ENCODE peak calls at places on chromosomes 13 and 19, in eight cellular contexts. One of them, this sample, is unnamed. For H3K4me1, the result is how much of the 10 kb centered on the place peaks cover.

GRCh38 chr13:77737583-77738200 is 40.2 kb downstream of the SLAIN1 start:
- DNase-seq in PC-3: no peak
- DNase-seq in endodermal cell: no peak
- DNase-seq in mucosa of descending colon: no peak
- DNase-seq in breast epithelium: no peak
- DNase-seq in fibroblast of lung: no peak
- DNase-seq in right atrium auricular region: no peak
- DNase-seq in CD4-positive, alpha-beta memory T cell: no peak
- DNase-seq in this sample: no peak

GRCh38 chr19:16598848-16599247 is 26.6 kb upstream of the SLC35E1 start:
- DNase-seq in right atrium auricular region: no peak
- DNase-seq in endodermal cell: no peak
- DNase-seq in PC-3: no peak
- DNase-seq in breast epithelium: no peak
- DNase-seq in CD4-positive, alpha-beta memory T cell: no peak
- DNase-seq in fibroblast of lung: no peak
- DNase-seq in mucosa of descending colon: no peak
- DNase-seq in this sample: no peak

GRCh38 chr13:92896842-92897241 is 329.8 kb upstream of the GPC6 start:
- DNase-seq in mucosa of descending colon: no peak
- DNase-seq in PC-3: peak
- DNase-seq in endodermal cell: peak
- DNase-seq in fibroblast of lung: peak
- DNase-seq in breast epithelium: no peak
- DNase-seq in right atrium auricular region: no peak
- DNase-seq in CD4-positive, alpha-beta memory T cell: no peak
- DNase-seq in this sample: peak

GRCh38 chr19:11299946-11300810 is 4.2 kb downstream of the TSPAN16 start:
- DNase-seq in PC-3: no peak
- DNase-seq in mucosa of descending colon: no peak
- DNase-seq in right atrium auricular region: no peak
- DNase-seq in breast epithelium: no peak
- DNase-seq in fibroblast of lung: no peak
- DNase-seq in endodermal cell: no peak
- DNase-seq in CD4-positive, alpha-beta memory T cell: no peak
- DNase-seq in this sample: no peak

GRCh38 chr13:66362485-66362884 is 867.7 kb downstream of the PCDH9 start:
- DNase-seq in fibroblast of lung: no peak
- DNase-seq in mucosa of descending colon: no peak
- DNase-seq in PC-3: no peak
- DNase-seq in breast epithelium: no peak
- DNase-seq in right atrium auricular region: no peak
- DNase-seq in CD4-positive, alpha-beta memory T cell: no peak
- DNase-seq in endodermal cell: no peak
- DNase-seq in this sample: no peak

GRCh38 chr13:101773062-101773461 is 320.6 kb downstream of the ITGBL1 start:
- DNase-seq in CD4-positive, alpha-beta memory T cell: no peak
- DNase-seq in breast epithelium: no peak
- DNase-seq in endodermal cell: no peak
- DNase-seq in PC-3: no peak
- DNase-seq in mucosa of descending colon: no peak
- DNase-seq in right atrium auricular region: no peak
- DNase-seq in fibroblast of lung: no peak
- DNase-seq in this sample: no peak

GRCh38 chr13:110234532-110234931 is 72.4 kb downstream of the COL4A1 start:
- DNase-seq in endodermal cell: no peak
- DNase-seq in breast epithelium: no peak
- DNase-seq in CD4-positive, alpha-beta memory T cell: no peak
- DNase-seq in right atrium auricular region: no peak
- DNase-seq in PC-3: no peak
- DNase-seq in fibroblast of lung: no peak
- DNase-seq in mucosa of descending colon: no peak
- DNase-seq in this sample: no peak

GRCh38 chr13:50631041-50631440 is 212.5 kb downstream of the DLEU7 start:
- DNase-seq in mucosa of descending colon: no peak
- DNase-seq in CD4-positive, alpha-beta memory T cell: no peak
- DNase-seq in breast epithelium: no peak
- DNase-seq in endodermal cell: no peak
- DNase-seq in right atrium auricular region: no peak
- DNase-seq in PC-3: no peak
- DNase-seq in fibroblast of lung: no peak
- DNase-seq in this sample: no peak

GRCh38 chr19:46598372-46598917 is 2.7 kb upstream of the CALM3 start:
- DNase-seq in fibroblast of lung: no peak
- DNase-seq in mucosa of descending colon: no peak
- DNase-seq in PC-3: no peak
- DNase-seq in right atrium auricular region: no peak
- DNase-seq in CD4-positive, alpha-beta memory T cell: no peak
- DNase-seq in breast epithelium: no peak
- DNase-seq in endodermal cell: no peak
- DNase-seq in this sample: no peak

GRCh38 chr19:1437609-1438008 is 587 bp upstream of the RPS15 start:
- DNase-seq in CD4-positive, alpha-beta memory T cell: no peak
- DNase-seq in endodermal cell: no peak
- DNase-seq in mucosa of descending colon: no peak
- DNase-seq in fibroblast of lung: no peak
- DNase-seq in breast epithelium: no peak
- DNase-seq in right atrium auricular region: no peak
- DNase-seq in PC-3: no peak
- DNase-seq in this sample: no peak

GRCh38 chr13:33034897-33035296 is 18.7 kb downstream of the KL start:
- DNase-seq in fibroblast of lung: peak
- DNase-seq in PC-3: no peak
- DNase-seq in breast epithelium: no peak
- DNase-seq in CD4-positive, alpha-beta memory T cell: no peak
- DNase-seq in right atrium auricular region: no peak
- DNase-seq in mucosa of descending colon: no peak
- DNase-seq in endodermal cell: no peak
- DNase-seq in this sample: no peak

GRCh38 chr19:48900477-48901452 is 653 bp downstream of the NUCB1 start:
- DNase-seq in CD4-positive, alpha-beta memory T cell: peak
- DNase-seq in breast epithelium: no peak
- DNase-seq in fibroblast of lung: peak
- DNase-seq in right atrium auricular region: no peak
- DNase-seq in mucosa of descending colon: no peak
- DNase-seq in PC-3: peak
- DNase-seq in endodermal cell: peak
- DNase-seq in this sample: no peak

GRCh38 chr19:57406516-57407123 is 4.3 kb upstream of the ZNF17 start:
- DNase-seq in right atrium auricular region: no peak
- DNase-seq in mucosa of descending colon: peak
- DNase-seq in CD4-positive, alpha-beta memory T cell: peak
- DNase-seq in breast epithelium: peak
- DNase-seq in fibroblast of lung: peak
- DNase-seq in endodermal cell: peak
- DNase-seq in PC-3: peak
- DNase-seq in this sample: peak

GRCh38 chr13:63435668-63436275 is 2020.1 kb upstream of the PCDH20 start:
- DNase-seq in right atrium auricular region: no peak
- DNase-seq in fibroblast of lung: peak
- DNase-seq in mucosa of descending colon: no peak
- DNase-seq in PC-3: peak
- DNase-seq in breast epithelium: no peak
- DNase-seq in CD4-positive, alpha-beta memory T cell: no peak
- DNase-seq in endodermal cell: no peak
- DNase-seq in this sample: no peak

GRCh38 chr13:90416519-90416918 is 931.0 kb upstream of the MIR17HG start:
- DNase-seq in CD4-positive, alpha-beta memory T cell: no peak
- DNase-seq in fibroblast of lung: peak
- DNase-seq in endodermal cell: peak
- DNase-seq in breast epithelium: no peak
- DNase-seq in mucosa of descending colon: no peak
- DNase-seq in right atrium auricular region: no peak
- DNase-seq in PC-3: peak
- DNase-seq in this sample: no peak

GRCh38 chr13:59318320-59318930 is 845.3 kb downstream of the DIAPH3 start:
- DNase-seq in mucosa of descending colon: peak
- DNase-seq in endodermal cell: peak
- DNase-seq in right atrium auricular region: peak
- DNase-seq in CD4-positive, alpha-beta memory T cell: no peak
- DNase-seq in fibroblast of lung: peak
- DNase-seq in breast epithelium: peak
- DNase-seq in PC-3: peak
- DNase-seq in this sample: peak

GRCh38 chr19:5691205-5691929 is 1.3 kb downstream of the RPL36 start:
- DNase-seq in mucosa of descending colon: peak
- DNase-seq in fibroblast of lung: peak
- DNase-seq in endodermal cell: peak
- DNase-seq in PC-3: peak
- DNase-seq in right atrium auricular region: peak
- DNase-seq in breast epithelium: peak
- DNase-seq in CD4-positive, alpha-beta memory T cell: peak
- DNase-seq in this sample: no peak

GRCh38 chr13:79108914-79109643 is 297.0 kb downstream of the RBM26 start:
- DNase-seq in fibroblast of lung: no peak
- DNase-seq in breast epithelium: no peak
- DNase-seq in PC-3: no peak
- DNase-seq in endodermal cell: no peak
- DNase-seq in right atrium auricular region: no peak
- DNase-seq in CD4-positive, alpha-beta memory T cell: no peak
- DNase-seq in mucosa of descending colon: no peak
- DNase-seq in this sample: no peak

GRCh38 chr13:95540848-95541247 is 11.7 kb upstream of the CLDN10 start:
- DNase-seq in CD4-positive, alpha-beta memory T cell: no peak
- DNase-seq in mucosa of descending colon: no peak
- DNase-seq in breast epithelium: no peak
- DNase-seq in PC-3: no peak
- DNase-seq in endodermal cell: no peak
- DNase-seq in right atrium auricular region: no peak
- DNase-seq in fibroblast of lung: no peak
- DNase-seq in this sample: no peak

GRCh38 chr19:10292206-10292788 is 2.5 kb downstream of the ICAM5 start:
- DNase-seq in endodermal cell: peak
- DNase-seq in right atrium auricular region: no peak
- DNase-seq in mucosa of descending colon: peak
- DNase-seq in CD4-positive, alpha-beta memory T cell: peak
- DNase-seq in fibroblast of lung: peak
- DNase-seq in PC-3: peak
- DNase-seq in breast epithelium: peak
- DNase-seq in this sample: peak

GRCh38 chr13:97321101-97321500 is 99.0 kb downstream of the MBNL2 start:
- DNase-seq in CD4-positive, alpha-beta memory T cell: no peak
- DNase-seq in mucosa of descending colon: no peak
- DNase-seq in breast epithelium: no peak
- DNase-seq in PC-3: no peak
- DNase-seq in right atrium auricular region: no peak
- DNase-seq in fibroblast of lung: no peak
- DNase-seq in endodermal cell: peak
- DNase-seq in this sample: no peak
- H3K4me1 ChIP-seq in CD4-positive, alpha-beta memory T cell: under half
- H3K4me1 ChIP-seq in mucosa of descending colon: under half
- H3K4me1 ChIP-seq in breast epithelium: under half
- H3K4me1 ChIP-seq in PC-3: under half
- H3K4me1 ChIP-seq in right atrium auricular region: half or more
- H3K4me1 ChIP-seq in fibroblast of lung: under half
- H3K4me1 ChIP-seq in endodermal cell: under half
- H3K4me1 ChIP-seq in this sample: under half

GRCh38 chr19:4014541-4015491 is 7.3 kb downstream of the PIAS4 start:
- DNase-seq in mucosa of descending colon: peak
- DNase-seq in PC-3: no peak
- DNase-seq in CD4-positive, alpha-beta memory T cell: no peak
- DNase-seq in endodermal cell: peak
- DNase-seq in fibroblast of lung: no peak
- DNase-seq in right atrium auricular region: no peak
- DNase-seq in breast epithelium: peak
- DNase-seq in this sample: peak
- H3K4me1 ChIP-seq in mucosa of descending colon: under half
- H3K4me1 ChIP-seq in PC-3: under half
- H3K4me1 ChIP-seq in CD4-positive, alpha-beta memory T cell: under half
- H3K4me1 ChIP-seq in endodermal cell: under half
- H3K4me1 ChIP-seq in fibroblast of lung: under half
- H3K4me1 ChIP-seq in right atrium auricular region: half or more
- H3K4me1 ChIP-seq in breast epithelium: under half
- H3K4me1 ChIP-seq in this sample: under half

DNA sequence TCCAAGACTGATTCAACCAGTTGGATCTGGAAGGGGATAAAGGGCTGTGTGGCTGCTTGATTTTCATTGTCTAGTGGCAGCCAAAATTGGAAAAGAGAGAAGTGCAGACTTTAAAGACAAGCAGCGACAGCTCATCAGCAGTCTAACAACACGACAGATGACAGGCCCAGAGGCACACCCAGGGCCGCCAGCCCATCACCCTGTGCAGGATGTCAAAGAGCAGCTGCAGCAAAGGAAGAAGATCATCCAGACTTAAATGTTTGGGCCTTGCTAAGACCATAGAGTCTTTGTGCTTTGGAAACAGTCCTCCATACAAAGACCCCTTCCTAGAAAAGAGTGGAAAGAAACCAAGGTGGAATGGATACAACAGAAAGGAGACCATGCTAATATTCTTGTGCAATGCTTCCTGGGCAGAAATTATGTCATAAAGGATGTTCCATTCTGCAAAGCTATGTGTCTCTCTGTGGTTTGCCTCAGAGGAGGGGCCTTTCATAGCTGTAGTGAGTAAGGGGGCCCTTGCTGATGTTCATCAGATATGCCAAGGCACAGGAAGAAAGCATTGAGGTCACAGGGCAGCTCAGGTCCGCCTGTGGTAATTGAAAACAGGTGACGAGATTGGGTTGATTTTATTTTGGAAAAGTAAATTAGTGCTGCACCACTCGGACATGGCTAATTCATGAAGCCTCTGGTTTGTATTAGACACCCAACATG is 421.2 kb upstream of the KLF12 start:
- DNase-seq in breast epithelium: no peak
- DNase-seq in endodermal cell: no peak
- DNase-seq in right atrium auricular region: no peak
- DNase-seq in CD4-positive, alpha-beta memory T cell: no peak
- DNase-seq in fibroblast of lung: no peak
- DNase-seq in mucosa of descending colon: no peak
- DNase-seq in PC-3: no peak
- DNase-seq in this sample: no peak
- H3K4me1 ChIP-seq in breast epithelium: under half
- H3K4me1 ChIP-seq in endodermal cell: under half
- H3K4me1 ChIP-seq in right atrium auricular region: under half
- H3K4me1 ChIP-seq in CD4-positive, alpha-beta memory T cell: under half
- H3K4me1 ChIP-seq in fibroblast of lung: under half
- H3K4me1 ChIP-seq in mucosa of descending colon: under half
- H3K4me1 ChIP-seq in PC-3: under half
- H3K4me1 ChIP-seq in this sample: under half

DNA sequence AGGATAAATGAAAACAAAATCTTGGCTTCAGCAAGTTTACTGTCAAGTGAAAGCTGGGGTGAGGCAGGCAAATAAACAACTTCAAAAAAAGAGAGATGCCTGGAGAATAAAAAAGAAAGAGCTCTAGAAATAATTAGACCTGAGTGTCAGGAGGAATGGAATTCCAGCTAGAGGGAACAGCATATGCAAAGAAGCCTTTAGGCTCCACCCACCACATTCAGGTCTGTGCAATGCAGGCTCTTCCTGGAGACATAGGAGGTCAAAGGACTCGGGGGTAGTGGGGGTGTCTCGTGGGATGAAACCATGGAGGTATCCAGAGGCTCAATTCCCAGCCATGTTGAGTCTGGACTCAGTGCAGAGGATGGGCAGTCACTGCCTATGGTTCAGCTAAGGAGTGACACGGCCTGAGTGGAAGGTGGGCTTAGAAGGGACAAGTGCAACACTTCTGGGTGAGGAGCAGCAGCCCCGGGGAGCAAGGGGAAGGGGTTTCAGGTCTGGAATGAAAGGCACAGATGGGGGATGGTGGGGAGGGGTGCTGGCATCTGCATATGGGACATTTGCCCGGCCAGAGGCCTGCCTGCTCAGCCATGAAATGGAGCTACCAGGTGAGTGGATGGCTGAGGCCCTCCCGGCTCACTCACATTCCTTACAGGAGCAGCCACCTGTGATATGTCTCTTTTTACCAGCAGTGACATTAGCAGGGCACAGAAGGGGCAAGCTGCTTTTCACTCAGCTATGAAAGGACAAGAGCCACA is 12.3 kb downstream of the LATS2 start:
- DNase-seq in fibroblast of lung: no peak
- DNase-seq in breast epithelium: no peak
- DNase-seq in PC-3: no peak
- DNase-seq in right atrium auricular region: no peak
- DNase-seq in mucosa of descending colon: no peak
- DNase-seq in CD4-positive, alpha-beta memory T cell: no peak
- DNase-seq in endodermal cell: no peak
- DNase-seq in this sample: no peak
- H3K4me1 ChIP-seq in fibroblast of lung: under half
- H3K4me1 ChIP-seq in breast epithelium: under half
- H3K4me1 ChIP-seq in PC-3: under half
- H3K4me1 ChIP-seq in right atrium auricular region: half or more
- H3K4me1 ChIP-seq in mucosa of descending colon: under half
- H3K4me1 ChIP-seq in CD4-positive, alpha-beta memory T cell: under half
- H3K4me1 ChIP-seq in endodermal cell: under half
- H3K4me1 ChIP-seq in this sample: under half